ENCODE peak calls at places on chromosomes 2 and 18, in nine cellular contexts. J, N, T, I, E, C, D, Y and S are unnamed samples.

GRCh38 chr18:57438669-57439616 is 3.8 kb downstream of the ONECUT2 start:
- DNase-seq in Y (no peak), J (no peak), C (no peak), D (no peak), T (no peak), N (no peak), I (no peak), E (no peak), S (no peak)

GRCh38 chr2:19675856-19676460 is 225.8 kb downstream of the TTC32 start:
- DNase-seq in I (no peak), T (no peak), C (peak), J (no peak), E (peak), Y (no peak), N (peak), D (peak), S (no peak)

GRCh38 chr2:119860924-119861323 is 101.2 kb downstream of the PTPN4 start:
- DNase-seq in I (no peak), C (no peak), E (no peak), Y (no peak), D (no peak), J (no peak), N (no peak), T (no peak), S (no peak)

GRCh38 chr18:59001166-59001565 is 136.5 kb downstream of the ZNF532 start:
- DNase-seq in T (no peak), C (no peak), J (no peak), Y (no peak), E (no peak), I (no peak), D (no peak), N (no peak), S (no peak)

GRCh38 chr2:62578837-62579640 is 73.0 kb upstream of the TMEM17 start:
- DNase-seq in Y (no peak), N (peak), J (no peak), D (peak), T (no peak), I (peak), E (peak), C (no peak), S (peak)

GRCh38 chr2:163556511-163556910 is 179.3 kb downstream of the FIGN start:
- DNase-seq in E (no peak), I (peak), N (no peak), T (no peak), J (no peak), D (no peak), C (no peak), Y (no peak), S (no peak)

GRCh38 chr2:43226955-43227829 is 786 bp upstream of the ZFP36L2 start:
- DNase-seq in J (peak), N (peak), C (peak), I (peak), E (no peak), D (peak), Y (peak), T (peak), S (no peak)

GRCh38 chr2:241137276-241138190 is 11.7 kb downstream of the PASK start:
- DNase-seq in Y (no peak), I (no peak), T (no peak), E (no peak), N (no peak), C (peak), D (no peak), J (no peak), S (no peak)

GRCh38 chr2:119922699-119923098 is 90.2 kb upstream of the EPB41L5 start:
- DNase-seq in T (no peak), D (no peak), I (no peak), N (no peak), J (no peak), C (no peak), E (no peak), Y (no peak), S (no peak)

GRCh38 chr2:207828361-207829057 is 58.8 kb upstream of the FZD5 start:
- DNase-seq in E (no peak), J (no peak), N (peak), I (no peak), C (no peak), D (no peak), T (peak), Y (no peak), S (no peak)

GRCh38 chr2:198991431-198991830 is 466.3 kb downstream of the SATB2 start:
- DNase-seq in N (peak), I (no peak), T (no peak), D (no peak), J (no peak), E (no peak), C (no peak), Y (no peak), S (no peak)

GRCh38 chr2:67760995-67761394 is 301.8 kb downstream of the C1D start:
- DNase-seq in N (no peak), T (no peak), I (no peak), Y (no peak), C (no peak), D (no peak), E (no peak), J (no peak), S (no peak)

GRCh38 chr2:191677091-191677645 is 768 bp upstream of the NABP1 start:
- DNase-seq in T (no peak), E (peak), C (no peak), I (peak), J (no peak), N (no peak), D (peak), Y (no peak), S (no peak)

GRCh38 chr2:238128061-238129040 is 10.1 kb upstream of the KLHL30 start:
- DNase-seq in T (no peak), C (no peak), J (no peak), E (no peak), Y (no peak), D (no peak), N (no peak), I (no peak), S (no peak)

GRCh38 chr2:69007169-69007568 is 5.8 kb upstream of the ANTXR1 start:
- DNase-seq in D (no peak), N (no peak), C (no peak), E (no peak), T (no peak), I (no peak), Y (no peak), J (no peak), S (no peak)

GRCh38 chr2:105607920-105608504 is 136.7 kb upstream of the NCK2 start:
- DNase-seq in N (no peak), E (no peak), Y (no peak), D (no peak), I (no peak), J (no peak), T (no peak), C (no peak), S (no peak)

GRCh38 chr2:229431331-229431954 is 160.4 kb upstream of the PID1 start:
- DNase-seq in T (no peak), I (peak), N (peak), C (no peak), Y (no peak), D (no peak), J (no peak), E (no peak), S (no peak)

GRCh38 chr2:183157131-183157530 is 32.9 kb downstream of the NUP35 start:
- DNase-seq in D (no peak), I (no peak), C (no peak), Y (no peak), E (no peak), N (no peak), T (no peak), J (no peak), S (no peak)

GRCh38 chr2:151042938-151043337 is 218.7 kb downstream of the RBM43 start:
- DNase-seq in I (no peak), D (no peak), T (no peak), Y (no peak), C (no peak), J (no peak), N (no peak), E (no peak), S (no peak)

GRCh38 chr18:45617284-45617683 is 2.0 kb downstream of the SLC14A2 start:
- DNase-seq in J (no peak), C (peak), I (peak), E (peak), Y (no peak), T (peak), D (peak), N (peak), S (no peak)

GRCh38 chr2:241904011-241904718 is 34.6 kb downstream of the RTP5 start:
- DNase-seq in C (peak), I (no peak), N (no peak), Y (peak), E (no peak), D (no peak), T (peak), J (no peak), S (no peak)

GRCh38 chr2:206260427-206261012 is 13.9 kb upstream of the ZDBF2 start:
- DNase-seq in Y (no peak), T (no peak), N (peak), E (no peak), D (peak), J (peak), C (no peak), I (no peak), S (no peak)

GRCh38 chr2:73175663-73176204 is 26.6 kb upstream of the NOTO start:
- DNase-seq in J (peak), Y (peak), T (peak), E (no peak), D (peak), C (peak), N (no peak), I (peak), S (no peak)

GRCh38 chr2:46097714-46098480 is 199.3 kb upstream of the EPAS1 start:
- DNase-seq in D (peak), C (no peak), N (peak), E (peak), I (peak), T (no peak), J (no peak), Y (no peak), S (peak)

GRCh38 chr2:189506514-189506976 is 65.3 kb downstream of the WDR75 start:
- DNase-seq in C (no peak), N (no peak), E (no peak), D (no peak), T (no peak), I (no peak), J (no peak), Y (no peak), S (no peak)

GRCh38 chr2:201887851-201888451 is 81.6 kb downstream of the CDK15 start:
- DNase-seq in I (no peak), J (no peak), E (no peak), N (no peak), T (no peak), C (no peak), D (no peak), Y (no peak), S (no peak)

GRCh38 chr2:141710589-141711239 is 420.1 kb downstream of the LRP1B start:
- DNase-seq in N (no peak), T (no peak), J (no peak), D (no peak), I (no peak), C (no peak), E (no peak), Y (no peak), S (no peak)

GRCh38 chr2:174600349-174600748 is 2.7 kb upstream of the WIPF1 start:
- DNase-seq in I (no peak), Y (no peak), C (no peak), D (no peak), N (no peak), J (no peak), E (no peak), T (no peak), S (no peak)

GRCh38 chr2:241855245-241855887 is 3.3 kb downstream of the PDCD1 start:
- DNase-seq in C (peak), T (no peak), D (no peak), J (no peak), N (no peak), E (no peak), I (no peak), Y (no peak), S (no peak)

GRCh38 chr18:24917767-24918166 is 434.2 kb downstream of the ZNF521 start:
- DNase-seq in N (no peak), Y (no peak), T (no peak), E (no peak), C (no peak), I (no peak), D (no peak), J (no peak), S (no peak)

GRCh38 chr2:229252996-229253395 is 18.1 kb downstream of the PID1 start:
- DNase-seq in J (no peak), D (no peak), N (no peak), Y (no peak), T (no peak), E (no peak), C (no peak), I (no peak), S (no peak)

GRCh38 chr18:9638886-9639285 is 24.5 kb upstream of the PPP4R1 start:
- DNase-seq in N (no peak), E (no peak), D (no peak), Y (no peak), T (no peak), J (no peak), C (no peak), I (no peak), S (no peak)

GRCh38 chr2:36663851-36664715 is 32.4 kb upstream of the VIT start:
- DNase-seq in I (peak), J (no peak), N (peak), T (no peak), D (peak), E (no peak), Y (no peak), C (no peak), S (no peak)

GRCh38 chr18:53944721-53945120 is 279.7 kb downstream of the MBD2 start:
- DNase-seq in J (peak), T (no peak), Y (no peak), I (no peak), D (no peak), N (peak), C (no peak), E (no peak), S (no peak)

GRCh38 chr2:1886405-1886992 is 142.2 kb upstream of the PXDN start:
- DNase-seq in D (peak), T (peak), N (peak), Y (no peak), I (peak), E (peak), C (peak), J (peak), S (no peak)

GRCh38 chr2:217933326-217933993 is 69.3 kb downstream of the TNS1 start:
- DNase-seq in Y (no peak), C (no peak), I (no peak), E (no peak), T (no peak), N (no peak), J (no peak), D (no peak), S (no peak)

GRCh38 chr2:43491070-43491639 is 104.7 kb downstream of the THADA start:
- DNase-seq in Y (no peak), E (no peak), T (no peak), C (no peak), J (no peak), D (peak), I (no peak), N (no peak), S (no peak)

GRCh38 chr18:74609535-74609934 is 11.9 kb downstream of the ZNF407 start:
- DNase-seq in I (peak), E (peak), C (no peak), N (no peak), J (no peak), T (no peak), D (peak), Y (no peak), S (no peak)

GRCh38 chr2:238821944-238822670 is 25.8 kb upstream of the TWIST2 start:
- DNase-seq in C (no peak), D (no peak), E (no peak), J (no peak), N (no peak), I (no peak), T (peak), Y (no peak), S (no peak)

GRCh38 chr2:48482774-48483173 is 47.2 kb upstream of the STON1 start:
- DNase-seq in N (peak), T (no peak), I (peak), J (no peak), E (no peak), D (no peak), Y (no peak), C (no peak), S (no peak)

DNA sequence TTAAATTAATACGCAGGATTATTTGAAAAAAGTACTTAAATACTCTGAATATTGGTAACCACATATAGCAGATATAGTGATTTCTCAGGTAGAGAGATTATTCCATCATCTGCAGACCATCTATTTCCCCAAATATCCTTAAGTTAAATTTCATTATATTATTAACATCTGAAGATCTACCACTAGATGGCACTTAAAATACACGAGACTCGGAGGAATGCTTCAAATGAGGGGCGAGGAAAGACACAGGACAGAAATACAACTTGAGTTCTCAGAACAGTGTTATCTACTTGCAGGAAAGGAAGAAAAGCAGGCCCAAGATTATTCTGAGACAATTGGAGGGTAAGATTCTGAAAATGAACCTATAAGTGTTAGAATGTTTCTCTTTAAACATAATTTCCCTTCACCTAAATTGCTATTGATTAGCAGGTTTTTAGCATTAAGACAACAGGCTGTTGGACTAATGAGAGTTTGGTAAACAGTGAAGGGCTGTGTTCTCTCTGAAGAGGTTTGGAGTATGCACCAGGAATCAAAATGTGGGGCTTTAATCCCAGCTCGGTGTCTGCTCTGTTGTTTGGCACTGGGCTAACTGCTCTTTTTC is 76.9 kb upstream of the GCFC2 start:
- DNase-seq in C (no peak), J (no peak), D (peak), N (peak), E (no peak), T (no peak), Y (no peak), I (peak), S (no peak)
- TF ChIP-seq CTCF in C (peak), J (peak), D (peak), N (peak), E (peak), T (no peak), Y (no peak), I (peak), S (peak)

GRCh38 chr2:231668981-231669380 is 39.3 kb upstream of the PTMA start:
- DNase-seq in J (no peak), I (no peak), Y (no peak), N (no peak), T (no peak), D (no peak), E (no peak), C (no peak), S (no peak)

GRCh38 chr2:231673348-231673770 is 35.0 kb upstream of the PTMA start:
- DNase-seq in Y (no peak), I (peak), D (no peak), J (peak), T (no peak), N (peak), E (no peak), C (peak), S (no peak)

GRCh38 chr2:231671617-231672350 is 36.5 kb upstream of the PTMA start:
- DNase-seq in C (no peak), D (no peak), Y (peak), E (no peak), J (no peak), N (no peak), I (no peak), T (no peak), S (no peak)

GRCh38 chr2:231672617-231673347 is 35.5 kb upstream of the PTMA start:
- DNase-seq in I (peak), J (peak), D (peak), T (no peak), C (peak), N (peak), E (no peak), Y (peak), S (no peak)

GRCh38 chr2:231670892-231671616 is 37.3 kb upstream of the PTMA start:
- DNase-seq in Y (no peak), I (no peak), C (no peak), E (no peak), N (no peak), T (no peak), D (no peak), J (no peak), S (no peak)
- TF ChIP-seq CTCF in Y (no peak), I (peak), C (peak), E (peak), N (peak), T (no peak), D (no peak), J (peak), S (peak)

GRCh38 chr2:197866449-197866848 is 62.1 kb downstream of the PLCL1 start:
- DNase-seq in D (no peak), T (no peak), C (no peak), I (no peak), N (no peak), J (no peak), E (no peak), Y (no peak), S (no peak)
- TF ChIP-seq CTCF in D (no peak), T (no peak), C (no peak), I (no peak), N (no peak), J (no peak), E (no peak), Y (no peak), S (no peak)

GRCh38 chr2:3171564-3172264 is 205.9 kb downstream of the EIPR1 start:
- DNase-seq in J (no peak), I (no peak), E (no peak), Y (no peak), N (peak), C (no peak), D (no peak), T (no peak), S (no peak)
- TF ChIP-seq CTCF in J (no peak), I (no peak), E (no peak), Y (no peak), N (no peak), C (no peak), D (no peak), T (no peak), S (no peak)

DNA sequence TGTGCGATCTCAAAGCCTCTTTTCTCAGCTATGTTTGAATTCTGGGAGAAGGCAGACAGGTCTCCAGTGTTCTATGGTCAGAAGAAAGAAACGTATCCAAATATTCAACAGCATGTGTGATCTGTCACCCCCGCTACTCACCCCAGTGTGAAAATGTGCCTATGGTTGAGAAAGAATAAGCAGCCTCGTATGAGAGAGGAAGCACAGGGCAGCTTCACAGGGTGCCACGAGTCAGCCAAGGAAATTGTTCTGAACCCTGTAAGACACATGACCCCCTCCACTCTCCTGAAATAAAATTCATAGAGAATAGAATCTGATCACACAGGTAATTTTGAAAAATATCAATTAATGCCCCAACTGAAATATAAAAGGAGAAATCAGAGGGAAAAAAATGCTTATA is 8.0 kb upstream of the SF3B1 start:
- DNase-seq in D (no peak), T (no peak), C (no peak), E (no peak), N (no peak), Y (no peak), I (no peak), J (no peak), S (no peak)
- TF ChIP-seq CTCF in D (no peak), T (no peak), C (no peak), E (no peak), N (no peak), Y (no peak), I (no peak), J (no peak), S (no peak)

DNA sequence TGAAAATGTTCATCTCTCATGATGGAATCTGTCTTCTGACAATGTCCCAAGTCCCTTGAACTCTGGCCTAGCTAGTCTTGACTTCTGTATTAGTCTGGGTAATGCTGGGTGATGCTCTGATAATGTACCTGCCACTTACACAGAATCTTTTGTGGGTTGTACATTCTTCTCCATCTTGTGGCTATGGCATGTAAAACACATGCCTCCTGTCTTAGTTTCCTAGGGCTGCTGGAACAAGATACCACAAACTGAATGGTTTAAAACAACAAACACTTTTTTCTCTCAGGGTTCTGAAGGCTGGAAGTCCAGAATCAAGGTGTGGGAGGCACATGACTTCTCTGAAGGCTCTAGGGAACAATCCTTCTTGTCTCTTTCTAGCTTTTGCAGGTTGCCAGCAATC is 57.1 kb downstream of the RAPGEF4 start:
- DNase-seq in J (no peak), C (no peak), N (no peak), D (peak), Y (no peak), E (no peak), T (no peak), I (peak), S (no peak)
- TF ChIP-seq CTCF in J (no peak), C (no peak), N (no peak), D (no peak), Y (no peak), E (no peak), T (no peak), I (no peak), S (no peak)

GRCh38 chr18:26624443-26624842 is 76.1 kb upstream of the KCTD1 start:
- DNase-seq in E (no peak), Y (no peak), I (no peak), D (no peak), N (no peak), T (no peak), C (no peak), J (no peak), S (no peak)
- TF ChIP-seq CTCF in E (no peak), Y (no peak), I (no peak), D (no peak), N (no peak), T (no peak), C (no peak), J (no peak), S (no peak)

GRCh38 chr18:22609642-22610041 is 191.9 kb upstream of the CTAGE1 start:
- DNase-seq in E (no peak), C (peak), Y (no peak), D (no peak), N (peak), I (peak), T (no peak), J (no peak), S (no peak)
- TF ChIP-seq CTCF in E (no peak), C (peak), Y (no peak), D (no peak), N (no peak), I (no peak), T (no peak), J (no peak), S (no peak)